ENCODE peak calls at places on chromosomes 7 and 10, in eight cellular contexts. One of them, this sample, is unnamed. For H3K4me1, the result is how much of the 10 kb centered on the place peaks cover.

GRCh38 chr7:138658889-138659288 is 42.3 kb downstream of the SVOPL start:
- DNase-seq in stomach: no peak
- DNase-seq in prostate gland: no peak
- DNase-seq in adrenal gland: no peak
- DNase-seq in astrocyte: no peak
- DNase-seq in fibroblast of lung: no peak
- DNase-seq in cardiac muscle cell: no peak
- DNase-seq in mucosa of descending colon: no peak
- DNase-seq in this sample: no peak

GRCh38 chr7:43540463-43540862 is 42.4 kb upstream of the STK17A start:
- DNase-seq in mucosa of descending colon: no peak
- DNase-seq in prostate gland: no peak
- DNase-seq in fibroblast of lung: no peak
- DNase-seq in stomach: no peak
- DNase-seq in adrenal gland: no peak
- DNase-seq in cardiac muscle cell: no peak
- DNase-seq in astrocyte: no peak
- DNase-seq in this sample: no peak

GRCh38 chr10:34286136-34286739 is 528.9 kb downstream of the PARD3 start:
- DNase-seq in prostate gland: no peak
- DNase-seq in fibroblast of lung: no peak
- DNase-seq in stomach: no peak
- DNase-seq in adrenal gland: peak
- DNase-seq in cardiac muscle cell: peak
- DNase-seq in astrocyte: peak
- DNase-seq in mucosa of descending colon: no peak
- DNase-seq in this sample: no peak

GRCh38 chr10:60236869-60237524 is 152.7 kb downstream of the ANK3 start:
- DNase-seq in prostate gland: no peak
- DNase-seq in mucosa of descending colon: peak
- DNase-seq in astrocyte: peak
- DNase-seq in cardiac muscle cell: peak
- DNase-seq in stomach: peak
- DNase-seq in adrenal gland: peak
- DNase-seq in fibroblast of lung: no peak
- DNase-seq in this sample: peak

GRCh38 chr7:157684596-157685429 is 348.0 kb downstream of the DNAJB6 start:
- DNase-seq in stomach: no peak
- DNase-seq in mucosa of descending colon: no peak
- DNase-seq in prostate gland: no peak
- DNase-seq in astrocyte: no peak
- DNase-seq in adrenal gland: peak
- DNase-seq in fibroblast of lung: no peak
- DNase-seq in cardiac muscle cell: no peak
- DNase-seq in this sample: no peak

GRCh38 chr10:84783386-84783785 is 455.0 kb downstream of the CCSER2 start:
- DNase-seq in mucosa of descending colon: no peak
- DNase-seq in adrenal gland: no peak
- DNase-seq in fibroblast of lung: no peak
- DNase-seq in astrocyte: peak
- DNase-seq in cardiac muscle cell: peak
- DNase-seq in prostate gland: no peak
- DNase-seq in stomach: no peak
- DNase-seq in this sample: no peak

GRCh38 chr7:158494162-158494586 is 93.4 kb downstream of the PTPRN2 start:
- DNase-seq in fibroblast of lung: no peak
- DNase-seq in cardiac muscle cell: no peak
- DNase-seq in prostate gland: no peak
- DNase-seq in astrocyte: no peak
- DNase-seq in mucosa of descending colon: no peak
- DNase-seq in adrenal gland: no peak
- DNase-seq in stomach: no peak
- DNase-seq in this sample: no peak

GRCh38 chr7:8190121-8190895 is 71.7 kb downstream of the ICA1 start:
- DNase-seq in fibroblast of lung: peak
- DNase-seq in astrocyte: peak
- DNase-seq in adrenal gland: peak
- DNase-seq in cardiac muscle cell: peak
- DNase-seq in mucosa of descending colon: no peak
- DNase-seq in stomach: peak
- DNase-seq in prostate gland: peak
- DNase-seq in this sample: no peak

GRCh38 chr10:29588640-29589421 is 45.9 kb downstream of the SVIL start:
- DNase-seq in adrenal gland: peak
- DNase-seq in stomach: no peak
- DNase-seq in prostate gland: no peak
- DNase-seq in mucosa of descending colon: no peak
- DNase-seq in fibroblast of lung: peak
- DNase-seq in cardiac muscle cell: peak
- DNase-seq in astrocyte: peak
- DNase-seq in this sample: no peak

GRCh38 chr7:13979671-13980438 is 9.6 kb downstream of the ETV1 start:
- DNase-seq in adrenal gland: no peak
- DNase-seq in cardiac muscle cell: peak
- DNase-seq in fibroblast of lung: peak
- DNase-seq in astrocyte: peak
- DNase-seq in mucosa of descending colon: no peak
- DNase-seq in prostate gland: no peak
- DNase-seq in stomach: no peak
- DNase-seq in this sample: no peak

GRCh38 chr7:105769951-105770628 is 106.3 kb downstream of the ATXN7L1 start:
- DNase-seq in stomach: no peak
- DNase-seq in astrocyte: peak
- DNase-seq in adrenal gland: peak
- DNase-seq in fibroblast of lung: peak
- DNase-seq in prostate gland: no peak
- DNase-seq in mucosa of descending colon: no peak
- DNase-seq in cardiac muscle cell: no peak
- DNase-seq in this sample: no peak

GRCh38 chr7:70787772-70788171 is 344.2 kb upstream of the GALNT17 start:
- DNase-seq in astrocyte: no peak
- DNase-seq in adrenal gland: no peak
- DNase-seq in fibroblast of lung: no peak
- DNase-seq in mucosa of descending colon: no peak
- DNase-seq in stomach: no peak
- DNase-seq in cardiac muscle cell: no peak
- DNase-seq in prostate gland: no peak
- DNase-seq in this sample: no peak

GRCh38 chr7:16660702-16661464 is 14.9 kb downstream of the BZW2 start:
- DNase-seq in cardiac muscle cell: peak
- DNase-seq in prostate gland: no peak
- DNase-seq in astrocyte: peak
- DNase-seq in fibroblast of lung: peak
- DNase-seq in mucosa of descending colon: no peak
- DNase-seq in adrenal gland: no peak
- DNase-seq in stomach: no peak
- DNase-seq in this sample: no peak

GRCh38 chr10:129704786-129705525 is 237.9 kb downstream of the MGMT start:
- DNase-seq in cardiac muscle cell: no peak
- DNase-seq in astrocyte: peak
- DNase-seq in fibroblast of lung: no peak
- DNase-seq in prostate gland: no peak
- DNase-seq in mucosa of descending colon: no peak
- DNase-seq in stomach: no peak
- DNase-seq in adrenal gland: no peak
- DNase-seq in this sample: no peak

DNA sequence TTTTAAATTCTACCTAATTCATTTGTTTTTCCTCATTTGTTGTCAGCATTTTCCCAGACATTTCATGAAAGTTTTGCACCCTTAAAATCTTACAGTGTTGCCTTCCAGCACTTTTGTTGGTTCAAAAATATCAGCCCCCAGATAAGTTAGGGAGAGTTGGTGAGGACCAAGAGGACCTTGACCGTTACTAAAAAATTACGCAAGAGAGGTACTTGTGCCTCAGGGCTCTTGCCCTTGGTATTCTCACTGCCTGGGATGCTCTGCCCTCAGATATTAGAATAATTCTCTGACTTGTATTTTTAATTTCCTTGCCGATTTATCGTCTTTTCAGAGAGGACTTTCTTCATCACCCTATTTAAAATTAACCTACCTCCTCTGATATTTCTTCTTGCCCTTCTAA is 3.5 kb upstream of the AKR1B15 start:
- DNase-seq in cardiac muscle cell: no peak
- DNase-seq in prostate gland: no peak
- DNase-seq in astrocyte: no peak
- DNase-seq in adrenal gland: no peak
- DNase-seq in fibroblast of lung: no peak
- DNase-seq in mucosa of descending colon: no peak
- DNase-seq in stomach: no peak
- DNase-seq in this sample: no peak
- TF ChIP-seq CTCF in cardiac muscle cell: no peak
- TF ChIP-seq CTCF in prostate gland: no peak
- TF ChIP-seq CTCF in astrocyte: no peak
- TF ChIP-seq CTCF in adrenal gland: no peak
- TF ChIP-seq CTCF in fibroblast of lung: no peak
- TF ChIP-seq CTCF in mucosa of descending colon: no peak
- TF ChIP-seq CTCF in stomach: no peak
- TF ChIP-seq CTCF in this sample: no peak

GRCh38 chr10:44992070-44992731 is 8.5 kb upstream of the ZNF22 start:
- DNase-seq in cardiac muscle cell: no peak
- DNase-seq in astrocyte: no peak
- DNase-seq in adrenal gland: no peak
- DNase-seq in prostate gland: peak
- DNase-seq in stomach: peak
- DNase-seq in mucosa of descending colon: no peak
- DNase-seq in fibroblast of lung: no peak
- DNase-seq in this sample: peak
- H3K4me1 ChIP-seq in cardiac muscle cell: under half
- H3K4me1 ChIP-seq in astrocyte: under half
- H3K4me1 ChIP-seq in adrenal gland: under half
- H3K4me1 ChIP-seq in prostate gland: under half
- H3K4me1 ChIP-seq in stomach: half or more
- H3K4me1 ChIP-seq in mucosa of descending colon: under half
- H3K4me1 ChIP-seq in fibroblast of lung: under half
- H3K4me1 ChIP-seq in this sample: half or more

DNA sequence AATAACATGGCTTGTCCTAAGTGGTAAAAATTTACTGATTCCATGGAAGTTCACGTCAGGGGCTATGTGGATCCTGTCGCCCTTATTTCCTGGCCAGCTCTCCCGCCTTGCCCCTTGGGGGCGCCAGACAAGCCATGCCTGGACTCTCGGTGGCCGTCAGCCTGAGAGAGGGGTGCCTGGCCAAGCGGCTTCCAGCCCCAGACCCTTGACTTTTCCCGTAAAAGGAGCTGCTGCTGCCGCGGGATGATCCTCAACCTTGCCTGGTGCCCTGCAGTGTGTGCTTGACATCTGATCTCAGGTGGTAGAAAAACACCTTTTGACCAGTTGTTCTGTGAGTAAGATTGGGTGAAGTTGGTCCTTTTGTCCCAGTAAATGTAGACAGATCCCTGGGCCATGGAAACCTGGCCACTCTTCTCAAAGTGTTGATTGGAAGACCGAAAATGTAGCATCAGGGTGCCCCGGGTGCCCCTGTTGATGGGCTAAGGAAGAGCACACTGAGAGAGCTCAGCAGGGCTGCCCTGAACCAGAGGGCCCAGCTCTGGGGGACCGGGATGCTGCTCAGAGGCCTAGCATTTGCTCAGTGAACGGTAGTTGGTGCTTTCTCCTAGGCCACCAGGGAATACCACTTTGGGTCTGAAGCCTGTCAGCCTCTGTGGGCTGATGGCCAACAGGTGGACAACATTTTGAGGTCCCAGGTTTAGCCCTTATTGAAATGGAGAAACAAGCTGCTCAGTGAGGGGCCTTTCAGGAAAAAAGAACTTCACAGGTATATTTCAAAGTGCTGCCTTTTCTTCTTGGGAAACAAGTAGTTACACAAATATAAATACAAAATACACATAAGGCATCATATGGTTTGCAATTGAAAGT is 162.5 kb downstream of the LRMDA start:
- DNase-seq in prostate gland: no peak
- DNase-seq in astrocyte: no peak
- DNase-seq in mucosa of descending colon: no peak
- DNase-seq in cardiac muscle cell: no peak
- DNase-seq in stomach: no peak
- DNase-seq in fibroblast of lung: no peak
- DNase-seq in adrenal gland: no peak
- DNase-seq in this sample: no peak
- TF ChIP-seq CTCF in prostate gland: no peak
- TF ChIP-seq CTCF in astrocyte: no peak
- TF ChIP-seq CTCF in mucosa of descending colon: no peak
- TF ChIP-seq CTCF in cardiac muscle cell: no peak
- TF ChIP-seq CTCF in stomach: no peak
- TF ChIP-seq CTCF in fibroblast of lung: no peak
- TF ChIP-seq CTCF in adrenal gland: no peak
- TF ChIP-seq CTCF in this sample: no peak

GRCh38 chr7:24843821-24844449 is 86.7 kb upstream of the GSDME start:
- DNase-seq in prostate gland: no peak
- DNase-seq in adrenal gland: no peak
- DNase-seq in stomach: no peak
- DNase-seq in cardiac muscle cell: no peak
- DNase-seq in mucosa of descending colon: no peak
- DNase-seq in fibroblast of lung: no peak
- DNase-seq in astrocyte: no peak
- DNase-seq in this sample: no peak
- H3K4me1 ChIP-seq in prostate gland: under half
- H3K4me1 ChIP-seq in adrenal gland: under half
- H3K4me1 ChIP-seq in stomach: under half
- H3K4me1 ChIP-seq in cardiac muscle cell: under half
- H3K4me1 ChIP-seq in mucosa of descending colon: under half
- H3K4me1 ChIP-seq in fibroblast of lung: under half
- H3K4me1 ChIP-seq in astrocyte: under half
- H3K4me1 ChIP-seq in this sample: under half

DNA sequence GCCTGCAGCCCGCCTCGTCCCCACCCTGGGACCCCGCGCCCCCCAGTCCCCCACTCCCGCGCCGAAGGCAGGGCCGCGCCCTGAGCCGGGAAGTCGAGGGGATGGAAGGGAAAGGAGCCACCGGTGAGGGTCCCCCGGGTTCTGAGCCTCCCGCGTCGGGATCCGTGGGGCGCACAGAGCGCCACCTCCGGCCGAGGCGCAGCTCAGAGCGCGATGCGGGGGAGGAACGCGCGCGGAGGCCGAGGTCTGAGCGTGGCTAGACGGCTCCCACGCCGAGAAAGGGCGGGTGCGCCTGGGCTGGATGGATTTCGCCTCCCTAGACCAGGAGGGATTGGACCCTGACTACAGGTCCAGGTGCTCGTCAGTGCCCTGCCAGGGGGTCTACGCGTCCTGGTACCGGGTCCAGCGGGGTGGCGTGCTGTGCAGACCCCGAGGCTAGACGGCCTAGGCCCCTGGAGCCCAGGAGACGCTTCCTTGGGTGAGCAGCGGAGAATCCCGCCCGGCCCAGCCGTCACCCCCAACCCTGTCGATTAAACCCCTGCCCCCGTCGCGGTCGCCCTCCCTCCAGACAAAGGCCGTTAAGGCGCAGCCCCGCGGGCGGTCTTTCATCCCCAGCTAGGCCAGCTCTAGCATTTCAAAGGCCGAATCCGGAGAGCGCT is 986 bp upstream of the PDGFA start:
- DNase-seq in adrenal gland: no peak
- DNase-seq in cardiac muscle cell: peak
- DNase-seq in prostate gland: no peak
- DNase-seq in mucosa of descending colon: peak
- DNase-seq in astrocyte: no peak
- DNase-seq in fibroblast of lung: no peak
- DNase-seq in stomach: no peak
- DNase-seq in this sample: no peak
- TF ChIP-seq CTCF in adrenal gland: no peak
- TF ChIP-seq CTCF in cardiac muscle cell: peak
- TF ChIP-seq CTCF in prostate gland: no peak
- TF ChIP-seq CTCF in mucosa of descending colon: no peak
- TF ChIP-seq CTCF in astrocyte: peak
- TF ChIP-seq CTCF in fibroblast of lung: no peak
- TF ChIP-seq CTCF in stomach: no peak
- TF ChIP-seq CTCF in this sample: no peak

This sample was measured in pancreas.